ENCODE peak calls at places on chromosomes 3 and 15, in eight cellular contexts. V is Panc1, N is sigmoid colon, Q is suprapubic skin, R is SK-N-SH, K is esophagus muscularis mucosa, L is endothelial cell of umbilical vein, D is H1. F is an unnamed sample.

GRCh38 chr15:55897560-55898336 is 95.7 kb downstream of the NEDD4 start:
- DNase-seq in V (peak; percentile 64), N (no peak), Q (no peak), R (peak; percentile 71), K (no peak), L (peak; percentile 67), D (peak; percentile 62), F (no peak)

GRCh38 chr3:61789861-61790260 is 228.5 kb downstream of the PTPRG start:
- DNase-seq in V (no peak), N (no peak), Q (no peak), R (no peak), K (no peak), L (peak; percentile 32), D (no peak), F (no peak)

GRCh38 chr3:45055032-45055410 is 28.9 kb downstream of the CLEC3B start:
- DNase-seq in V (no peak), N (no peak), Q (no peak), R (no peak), K (no peak), L (peak; percentile 15), D (no peak), F (no peak)

GRCh38 chr3:177640319-177640997 is 443.2 kb upstream of the TBL1XR1 start:
- DNase-seq in V (no peak), N (no peak), Q (no peak), R (no peak), K (no peak), L (no peak), D (no peak), F (no peak)

GRCh38 chr15:52261498-52262242 is 33.9 kb downstream of the MYO5C start:
- DNase-seq in V (no peak), N (peak; percentile 73), Q (peak; percentile 82), R (peak; percentile 81), K (no peak), L (peak; percentile 95), D (peak; percentile 70), F (no peak)

GRCh38 chr3:197256836-197257444 is 41.5 kb downstream of the DLG1 start:
- DNase-seq in V (peak; percentile 24), N (no peak), Q (no peak), R (peak; percentile 5), K (no peak), L (peak; percentile 71), D (no peak), F (no peak)

GRCh38 chr15:39778031-39778430 is 4.6 kb downstream of the FSIP1 start:
- DNase-seq in V (no peak), N (no peak), Q (no peak), R (no peak), K (no peak), L (no peak), D (no peak), F (no peak)

GRCh38 chr3:95595416-95596075 is 1218.8 kb upstream of the EPHA6 start:
- DNase-seq in V (no peak), N (no peak), Q (no peak), R (no peak), K (no peak), L (no peak), D (no peak), F (no peak)

GRCh38 chr15:65326109-65326508 is 21.6 kb downstream of the RNU5B-1 start:
- DNase-seq in V (no peak), N (peak; percentile 74), Q (no peak), R (peak; percentile 71), K (no peak), L (peak; percentile 92), D (no peak), F (peak; percentile 32)

GRCh38 chr3:15645246-15645645 is 43.7 kb downstream of the BTD start:
- DNase-seq in V (no peak), N (no peak), Q (no peak), R (no peak), K (peak; percentile 85), L (peak; percentile 54), D (no peak), F (no peak)

GRCh38 chr3:167032267-167032876 is 347.7 kb downstream of the ZBBX start:
- DNase-seq in V (peak; percentile 12), N (no peak), Q (no peak), R (peak; percentile 9), K (no peak), L (no peak), D (no peak), F (no peak)

GRCh38 chr3:121748638-121749275 is 784 bp downstream of the GOLGB1 start:
- DNase-seq in V (no peak), N (no peak), Q (no peak), R (no peak), K (no peak), L (no peak), D (no peak), F (no peak)

GRCh38 chr3:42982645-42983412 is 3.7 kb downstream of the GASK1A start:
- DNase-seq in V (no peak), N (no peak), Q (no peak), R (no peak), K (no peak), L (no peak), D (no peak), F (no peak)

GRCh38 chr3:9912294-9912935 is 4.5 kb upstream of the IL17RC start:
- DNase-seq in V (no peak), N (no peak), Q (no peak), R (no peak), K (no peak), L (no peak), D (no peak), F (no peak)

GRCh38 chr3:59180006-59180405 is 130.2 kb upstream of the CFAP20DC start:
- DNase-seq in V (no peak), N (no peak), Q (no peak), R (no peak), K (no peak), L (no peak), D (no peak), F (no peak)

GRCh38 chr3:8768364-8769087 is 887 bp downstream of the OXTR start:
- DNase-seq in V (no peak), N (no peak), Q (no peak), R (peak; percentile 30), K (peak; percentile 81), L (peak; percentile 9), D (peak; percentile 60), F (no peak)

DNA sequence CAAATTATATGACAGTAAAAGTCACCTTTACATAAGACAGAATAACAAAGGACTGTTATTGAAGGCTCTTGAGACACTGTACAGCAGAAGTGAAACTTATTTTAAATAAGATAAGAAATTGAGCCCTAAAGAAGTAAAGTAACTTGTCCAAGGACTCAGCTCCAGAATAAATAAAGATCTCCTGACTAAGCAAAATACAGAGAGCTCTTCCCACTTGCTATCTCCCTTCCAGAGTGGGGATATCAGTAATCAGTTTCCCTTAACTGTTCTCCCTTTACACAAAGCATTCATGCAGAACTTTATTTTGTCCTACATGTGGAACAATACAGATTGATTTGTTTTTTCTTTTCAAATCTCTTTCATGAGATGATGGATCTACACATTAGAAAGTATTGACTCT is 129.5 kb upstream of the BHLHE40 start:
- DNase-seq in V (no peak), N (no peak), Q (no peak), R (no peak), K (no peak), L (no peak), D (no peak), F (no peak)
- H3K4me1 ChIP-seq in V (no peaks in the 10 kb centered on the region), N (no peaks in the 10 kb centered on the region), Q (peaks cover 41% of the 10 kb centered on the region), R (peaks cover 14% of the 10 kb centered on the region), K (no peaks in the 10 kb centered on the region), L (peaks cover 23% of the 10 kb centered on the region), D (no peaks in the 10 kb centered on the region), F (no peaks in the 10 kb centered on the region)

GRCh38 chr3:50278106-50278867 is 600 bp upstream of the LSMEM2 start:
- DNase-seq in V (no peak), N (no peak), Q (no peak), R (no peak), K (no peak), L (no peak), D (no peak), F (no peak)
- H3K27ac ChIP-seq in V (no peak overlapping the region), N (peak overlapping the region; percentile 22), Q (no peak overlapping the region), R (no peak overlapping the region), K (no peak overlapping the region), L (no peak overlapping the region), D (no peak overlapping the region), F (no peak overlapping the region)

GRCh38 chr3:115814778-115815380 is 191.6 kb downstream of the GAP43 start:
- DNase-seq in V (peak; percentile 64), N (peak; percentile 83), Q (peak; percentile 86), R (peak; percentile 68), K (no peak), L (peak; percentile 71), D (peak; percentile 91), F (peak; percentile 59)

GRCh38 chr3:115823083-115823482 is 199.8 kb downstream of the GAP43 start:
- DNase-seq in V (no peak), N (no peak), Q (no peak), R (no peak), K (no peak), L (no peak), D (no peak), F (no peak)

GRCh38 chr3:115822572-115822971 is 199.3 kb downstream of the GAP43 start:
- DNase-seq in V (no peak), N (no peak), Q (no peak), R (no peak), K (no peak), L (no peak), D (no peak), F (no peak)

GRCh38 chr3:115825046-115825445 is 201.7 kb downstream of the GAP43 start:
- DNase-seq in V (no peak), N (no peak), Q (no peak), R (no peak), K (no peak), L (no peak), D (no peak), F (no peak)

DNA sequence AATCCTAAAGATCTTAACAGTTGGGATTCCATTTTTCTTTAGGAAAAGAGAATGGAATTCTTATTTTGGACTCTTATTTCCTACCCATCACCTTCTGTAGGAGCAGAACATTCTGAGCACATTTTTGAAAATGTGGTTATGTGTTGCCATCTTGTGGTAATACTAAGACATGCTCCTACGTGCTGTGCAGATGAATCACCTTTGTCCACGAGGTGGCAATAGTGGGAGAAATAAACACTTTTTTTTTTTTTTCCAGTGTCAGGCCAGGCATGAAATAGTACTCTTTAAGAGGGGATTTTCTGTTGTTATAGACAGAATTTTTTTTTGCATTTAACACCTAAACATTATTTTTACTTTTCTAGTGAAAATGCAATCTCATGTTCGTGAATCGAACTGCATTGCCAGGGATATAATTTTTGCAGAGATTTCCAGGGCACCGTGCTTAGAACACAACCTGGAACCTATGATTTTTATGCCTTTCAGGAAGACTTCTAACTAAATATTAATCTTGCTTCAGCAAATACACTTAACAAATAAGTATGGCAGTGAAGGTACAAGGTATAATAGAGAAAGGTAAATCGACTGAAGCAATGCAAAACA is 196.6 kb downstream of the GAP43 start:
- DNase-seq in V (peak; percentile 83), N (peak; percentile 73), Q (no peak), R (peak; percentile 57), K (no peak), L (peak; percentile 87), D (no peak), F (peak; percentile 53)
- TF ChIP-seq POLR2AphosphoS5 in V (no peak), N (no peak), Q (no peak), R (no peak), K (no peak), L (no peak), D (no peak), F (no peak)

DNA sequence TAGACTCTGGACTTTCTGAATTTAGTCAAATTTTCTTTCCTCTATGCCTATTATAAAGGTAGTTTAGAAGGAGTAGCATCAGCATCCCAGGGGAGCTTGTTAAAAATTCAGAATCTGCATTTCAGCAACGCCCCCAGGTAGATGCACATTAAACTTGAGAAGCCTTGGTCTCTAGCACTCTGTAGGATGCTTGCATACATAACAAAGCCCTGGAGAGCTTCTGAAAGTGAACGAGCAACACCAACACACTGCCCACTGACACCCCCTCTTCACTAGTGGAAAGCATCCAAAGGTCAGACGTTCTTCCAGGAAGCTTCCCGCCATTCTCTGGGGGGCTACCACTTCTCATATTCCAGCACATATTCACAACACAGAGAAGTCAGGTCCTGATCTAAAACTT is 6.5 kb downstream of the PRICKLE2 start:
- DNase-seq in V (no peak), N (no peak), Q (no peak), R (no peak), K (no peak), L (no peak), D (no peak), F (no peak)
- H3K4me1 ChIP-seq in V (no peaks in the 10 kb centered on the region), N (no peaks in the 10 kb centered on the region), Q (peaks cover 68% of the 10 kb centered on the region), R (peaks cover 27% of the 10 kb centered on the region), K (peaks cover 100% of the 10 kb centered on the region), L (peaks cover 29% of the 10 kb centered on the region), D (peaks cover 14% of the 10 kb centered on the region), F (peaks cover 22% of the 10 kb centered on the region)